ENCODE peak calls at places on chromosomes 4 and X, in seven cellular contexts. Y is PC-3; V is mucosa of gallbladder; R is activated CD8-positive, alpha-beta memory T cell treated with anti-CD3 and anti-CD28 coated beads, Interleukin-2, amount 10 ng/mL, durations not matched to agents 7 days and 5 days; C is RCC 7860; T is heart right ventricle; Q is T-helper 17 cell. E is an unnamed sample.

GRCh38 chrX:4935387-4935786 is 1221.9 kb upstream of the PRKX start:
- DNase-seq in R (no peak), V (no peak), C (no peak), Q (no peak), T (no peak), Y (peak; percentile 28), E (no peak)

GRCh38 chr4:6396696-6397236 is 75.6 kb downstream of the PPP2R2C start:
- DNase-seq in Q (no peak), T (no peak), V (no peak), Y (no peak), R (no peak), C (no peak), E (no peak)

GRCh38 chrX:16826207-16826606 is 39.9 kb downstream of the TXLNG start:
- DNase-seq in C (peak; percentile 35), R (no peak), Q (no peak), V (no peak), T (no peak), Y (peak; percentile 54), E (peak; percentile 70)

GRCh38 chrX:73913580-73913979 is 350.6 kb downstream of the CHIC1 start:
- DNase-seq in Y (no peak), V (no peak), C (no peak), T (peak; percentile 12), R (no peak), Q (no peak), E (peak; percentile 72)

GRCh38 chr4:26701786-26702227 is 117.9 kb downstream of the TBC1D19 start:
- DNase-seq in R (no peak), T (no peak), C (no peak), Y (peak; percentile 45), Q (no peak), V (no peak), E (no peak)

GRCh38 chr4:7427326-7428260 is 7.1 kb downstream of the PSAPL1 start:
- DNase-seq in Q (no peak), C (no peak), T (no peak), V (no peak), Y (no peak), R (no peak), E (no peak)

GRCh38 chr4:98284640-98285046 is 23.5 kb downstream of the RAP1GDS1 start:
- DNase-seq in V (no peak), Q (no peak), C (peak; percentile 67), T (no peak), R (no peak), Y (peak; percentile 57), E (no peak)

GRCh38 chrX:74519870-74520269 is 94.6 kb downstream of the RLIM start:
- DNase-seq in R (no peak), T (no peak), Q (no peak), C (no peak), Y (no peak), V (no peak), E (no peak)

GRCh38 chr4:15479913-15480185 is 10.2 kb downstream of the CC2D2A start:
- DNase-seq in Q (no peak), C (no peak), T (no peak), Y (no peak), R (no peak), V (no peak), E (no peak)

GRCh38 chrX:115367455-115367854 is 77.9 kb downstream of the LUZP4 start:
- DNase-seq in Q (no peak), C (peak; percentile 46), R (no peak), Y (no peak), V (no peak), T (no peak), E (peak; percentile 80)

GRCh38 chrX:45344597-45344996 is 143.9 kb upstream of the DIPK2B start:
- DNase-seq in C (no peak), V (no peak), R (no peak), Q (no peak), Y (peak; percentile 64), T (no peak), E (no peak)